ENCODE peak calls at places on chromosome 7, in ten cellular contexts. One of them, this sample, is unnamed.

GRCh38 chr7:96016056-96016455 is 243.7 kb downstream of the DYNC1I1 start:
- DNase-seq in hepatocyte: no peak
- DNase-seq in fibroblast of mammary gland: no peak
- DNase-seq in left cardiac atrium: no peak
- DNase-seq in anterior cingulate cortex: no peak
- DNase-seq in caudate nucleus: no peak
- DNase-seq in Kasumi-1: no peak
- DNase-seq in AG10803: peak; percentile 64
- DNase-seq in body of pancreas: no peak
- DNase-seq in chondrocyte: no peak
- DNase-seq in this sample: no peak

GRCh38 chr7:27100601-27101187 is 1.8 kb downstream of the HOXA2 start:
- DNase-seq in hepatocyte: no peak
- DNase-seq in fibroblast of mammary gland: no peak
- DNase-seq in left cardiac atrium: no peak
- DNase-seq in anterior cingulate cortex: no peak
- DNase-seq in caudate nucleus: no peak
- DNase-seq in Kasumi-1: no peak
- DNase-seq in AG10803: no peak
- DNase-seq in body of pancreas: no peak
- DNase-seq in chondrocyte: no peak
- DNase-seq in this sample: no peak

GRCh38 chr7:46742608-46743000 is 821.5 kb upstream of the IGFBP3 start:
- DNase-seq in hepatocyte: no peak
- DNase-seq in fibroblast of mammary gland: no peak
- DNase-seq in left cardiac atrium: no peak
- DNase-seq in anterior cingulate cortex: no peak
- DNase-seq in caudate nucleus: no peak
- DNase-seq in Kasumi-1: no peak
- DNase-seq in AG10803: no peak
- DNase-seq in body of pancreas: no peak
- DNase-seq in chondrocyte: no peak
- DNase-seq in this sample: no peak

GRCh38 chr7:28890137-28890536 is 68.0 kb downstream of the TRIL start:
- DNase-seq in hepatocyte: no peak
- DNase-seq in fibroblast of mammary gland: no peak
- DNase-seq in left cardiac atrium: no peak
- DNase-seq in anterior cingulate cortex: no peak
- DNase-seq in caudate nucleus: no peak
- DNase-seq in Kasumi-1: no peak
- DNase-seq in AG10803: no peak
- DNase-seq in body of pancreas: peak; percentile 7
- DNase-seq in chondrocyte: no peak
- DNase-seq in this sample: no peak

GRCh38 chr7:106659369-106659962 is 1.5 kb downstream of the CCDC71L start:
- DNase-seq in hepatocyte: no peak
- DNase-seq in fibroblast of mammary gland: peak; percentile 18
- DNase-seq in left cardiac atrium: no peak
- DNase-seq in anterior cingulate cortex: no peak
- DNase-seq in caudate nucleus: no peak
- DNase-seq in Kasumi-1: peak; percentile 45
- DNase-seq in AG10803: peak; percentile 57
- DNase-seq in body of pancreas: no peak
- DNase-seq in chondrocyte: no peak
- DNase-seq in this sample: no peak

GRCh38 chr7:33452805-33453502 is 323.6 kb downstream of the BBS9 start:
- DNase-seq in hepatocyte: no peak
- DNase-seq in fibroblast of mammary gland: peak; percentile 40
- DNase-seq in left cardiac atrium: no peak
- DNase-seq in anterior cingulate cortex: no peak
- DNase-seq in caudate nucleus: no peak
- DNase-seq in Kasumi-1: no peak
- DNase-seq in AG10803: peak; percentile 8
- DNase-seq in body of pancreas: no peak
- DNase-seq in chondrocyte: no peak
- DNase-seq in this sample: no peak

GRCh38 chr7:36639826-36640225 is 84.5 kb downstream of the AOAH start:
- DNase-seq in hepatocyte: no peak
- DNase-seq in fibroblast of mammary gland: no peak
- DNase-seq in left cardiac atrium: no peak
- DNase-seq in anterior cingulate cortex: no peak
- DNase-seq in caudate nucleus: no peak
- DNase-seq in Kasumi-1: peak; percentile 82
- DNase-seq in AG10803: no peak
- DNase-seq in body of pancreas: peak; percentile 27
- DNase-seq in chondrocyte: no peak
- DNase-seq in this sample: peak; percentile 48

GRCh38 chr7:134186801-134187200 is 59.7 kb downstream of the LRGUK start:
- DNase-seq in hepatocyte: no peak
- DNase-seq in fibroblast of mammary gland: no peak
- DNase-seq in left cardiac atrium: no peak
- DNase-seq in anterior cingulate cortex: no peak
- DNase-seq in caudate nucleus: no peak
- DNase-seq in Kasumi-1: no peak
- DNase-seq in AG10803: no peak
- DNase-seq in body of pancreas: no peak
- DNase-seq in chondrocyte: no peak
- DNase-seq in this sample: no peak

GRCh38 chr7:149125864-149126661 is at the start of gene ZNF425:
- DNase-seq in hepatocyte: peak; percentile 98
- DNase-seq in fibroblast of mammary gland: peak; percentile 85
- DNase-seq in left cardiac atrium: peak; percentile 94
- DNase-seq in anterior cingulate cortex: peak; percentile 90
- DNase-seq in caudate nucleus: peak; percentile 91
- DNase-seq in Kasumi-1: peak; percentile 75
- DNase-seq in AG10803: peak; percentile 89
- DNase-seq in body of pancreas: peak; percentile 91
- DNase-seq in chondrocyte: peak; percentile 96
- DNase-seq in this sample: peak; percentile 92

GRCh38 chr7:32513205-32513604 is 17.9 kb downstream of the AVL9 start:
- DNase-seq in hepatocyte: no peak
- DNase-seq in fibroblast of mammary gland: no peak
- DNase-seq in left cardiac atrium: no peak
- DNase-seq in anterior cingulate cortex: no peak
- DNase-seq in caudate nucleus: no peak
- DNase-seq in Kasumi-1: no peak
- DNase-seq in AG10803: no peak
- DNase-seq in body of pancreas: no peak
- DNase-seq in chondrocyte: no peak
- DNase-seq in this sample: no peak